ENCODE peak calls at places on chromosomes 12 and 14, in five cellular contexts. I is iPS-NIHi11, H is NCI-H345, V is Right ventricle myocardium inferior, Z is upper lobe of right lung. K is an unnamed sample.

GRCh38 chr12:31491395-31491794 is 99.5 kb downstream of the DENND5B start:
- DNase-seq in V (no peak), Z (no peak), H (no peak), I (no peak), K (no peak)

GRCh38 chr14:96920820-96921219 is 123.6 kb downstream of the VRK1 start:
- DNase-seq in V (no peak), Z (no peak), H (no peak), I (no peak), K (no peak)

GRCh38 chr12:132926417-132926833 is 29.7 kb downstream of the ZNF605 start:
- DNase-seq in Z (no peak), H (no peak), I (no peak), V (no peak), K (no peak)

GRCh38 chr14:87066221-87066817 is 926.7 kb downstream of the GALC start:
- DNase-seq in V (no peak), H (peak), Z (no peak), I (no peak), K (no peak)

GRCh38 chr12:49342914-49343731 is 3.6 kb upstream of the DNAJC22 start:
- DNase-seq in Z (peak), H (no peak), I (no peak), V (no peak), K (no peak)

GRCh38 chr12:53695148-53696138 is 19.6 kb upstream of the ATP5MC2 start:
- DNase-seq in I (peak), V (peak), H (peak), Z (peak), K (peak)

GRCh38 chr12:126286203-126286602 is 1221.0 kb downstream of the AACS start:
- DNase-seq in H (peak), I (no peak), Z (no peak), V (no peak), K (no peak)

GRCh38 chr12:110858848-110859247 is 12.1 kb downstream of the CCDC63 start:
- DNase-seq in I (peak), Z (no peak), V (no peak), H (no peak), K (peak)

GRCh38 chr12:106255952-106256351 is 8.1 kb upstream of the CKAP4 start:
- DNase-seq in Z (no peak), I (no peak), V (no peak), H (no peak), K (no peak)

GRCh38 chr12:109758406-109759075 is 44.9 kb downstream of the FAM222A start:
- DNase-seq in Z (peak), H (no peak), I (no peak), V (no peak), K (peak)

GRCh38 chr12:28033538-28033915 is 61.0 kb upstream of the PTHLH start:
- DNase-seq in V (no peak), H (no peak), Z (no peak), I (no peak), K (no peak)

GRCh38 chr12:104507672-104508071 is 50.9 kb downstream of the CHST11 start:
- DNase-seq in Z (no peak), H (peak), I (peak), V (no peak), K (no peak)

GRCh38 chr14:24665440-24665991 is 31.5 kb upstream of the GZMB start:
- DNase-seq in Z (no peak), I (no peak), H (no peak), V (no peak), K (no peak)

GRCh38 chr14:49497267-49497666 is 88.9 kb downstream of the RPS29 start:
- DNase-seq in Z (no peak), I (no peak), H (no peak), V (no peak), K (no peak)

GRCh38 chr12:59007620-59008019 is 87.3 kb upstream of the LRIG3 start:
- DNase-seq in Z (no peak), I (no peak), V (no peak), H (no peak), K (no peak)

GRCh38 chr14:64715628-64716412 is 11.6 kb downstream of the PLEKHG3 start:
- DNase-seq in I (peak), V (no peak), H (no peak), Z (no peak), K (peak)

GRCh38 chr14:61636792-61637191 is 58.5 kb upstream of the HIF1A start:
- DNase-seq in H (no peak), I (no peak), Z (no peak), V (no peak), K (no peak)

GRCh38 chr12:118050972-118051910 is 9.7 kb downstream of the WSB2 start:
- DNase-seq in I (no peak), H (no peak), Z (no peak), V (no peak), K (no peak)

GRCh38 chr14:75578786-75579781 is 664 bp downstream of the FLVCR2 start:
- DNase-seq in V (no peak), I (peak), H (no peak), Z (peak), K (no peak)

GRCh38 chr14:54138024-54138353 is 181.4 kb upstream of the BMP4 start:
- DNase-seq in H (no peak), V (no peak), I (no peak), Z (no peak), K (no peak)

GRCh38 chr14:96201965-96202364 is 2.7 kb upstream of the BDKRB2 start:
- DNase-seq in H (no peak), Z (no peak), I (no peak), V (no peak), K (no peak)

GRCh38 chr14:35789651-35790050 is 19.4 kb downstream of the RALGAPA1 start:
- DNase-seq in H (no peak), I (no peak), V (no peak), Z (no peak), K (no peak)

GRCh38 chr12:129049917-129050316 is 196.6 kb downstream of the GLT1D1 start:
- DNase-seq in H (no peak), V (no peak), I (peak), Z (no peak), K (peak)

GRCh38 chr14:29743566-29743965 is 184.1 kb downstream of the PRKD1 start:
- DNase-seq in Z (no peak), H (no peak), I (no peak), V (no peak), K (no peak)

GRCh38 chr12:19937161-19937560 is 431.2 kb upstream of the PDE3A start:
- DNase-seq in V (no peak), I (no peak), H (peak), Z (no peak), K (no peak)

GRCh38 chr12:20505056-20505455 is 136.7 kb downstream of the PDE3A start:
- DNase-seq in I (no peak), V (no peak), H (no peak), Z (no peak), K (no peak)

GRCh38 chr14:24032727-24033418 is 18.9 kb upstream of the CARMIL3 start:
- DNase-seq in V (no peak), I (no peak), Z (no peak), H (no peak), K (no peak)

GRCh38 chr14:92645841-92646478 is 102.5 kb downstream of the LGMN start:
- DNase-seq in V (no peak), I (no peak), H (no peak), Z (no peak), K (no peak)

GRCh38 chr14:105933238-105933637 is 406.9 kb downstream of the TMEM121 start:
- DNase-seq in V (no peak), Z (no peak), I (no peak), H (no peak), K (peak)

GRCh38 chr14:79837699-79838098 is 373.6 kb downstream of the DIO2 start:
- DNase-seq in V (no peak), H (no peak), Z (no peak), I (no peak), K (no peak)

GRCh38 chr12:79650440-79650839 is 40.3 kb downstream of the PAWR start:
- DNase-seq in I (no peak), H (no peak), V (no peak), Z (no peak), K (no peak)

GRCh38 chr12:53224897-53225634 is 6.9 kb downstream of the RARG start:
- DNase-seq in V (no peak), Z (no peak), H (no peak), I (no peak), K (peak)

GRCh38 chr14:100533647-100534485 is 53.4 kb downstream of the BEGAIN start:
- DNase-seq in V (peak), Z (peak), H (no peak), I (peak), K (no peak)

K was measured in endodermal cell.